ENCODE peak calls at places on chromosome 19, in four cellular contexts. C is K562, V is HepG2, H is GM12878. O is an unnamed sample.

GRCh38 chr19:1883784-1884183 is 1.5 kb downstream of the ABHD17A start:
- DNase-seq in C (no peak), V (no peak), H (no peak), O (no peak)

GRCh38 chr19:40347476-40348124 is 597 bp downstream of the C19orf47 start:
- DNase-seq in C (no peak), V (no peak), H (no peak), O (no peak)

GRCh38 chr19:48676887-48677286 is 4.1 kb upstream of the NTN5 start:
- DNase-seq in C (no peak), V (no peak), H (no peak), O (no peak)

GRCh38 chr19:3849092-3849491 is 19.7 kb downstream of the ZFR2 start:
- DNase-seq in C (peak; percentile 81), V (peak; percentile 33), H (no peak), O (peak; percentile 78)

GRCh38 chr19:30362156-30362754 is 9.9 kb upstream of the ZNF536 start:
- DNase-seq in C (no peak), V (no peak), H (no peak), O (no peak)

GRCh38 chr19:46426035-46426505 is 2.7 kb downstream of the PNMA8C start:
- DNase-seq in C (no peak), V (peak; percentile 58), H (no peak), O (no peak)

GRCh38 chr19:900302-901111 is 7.2 kb downstream of the RNU6-9 start:
- DNase-seq in C (peak; percentile 88), V (no peak), H (no peak), O (peak; percentile 72)

GRCh38 chr19:54179921-54180452 is 7.0 kb upstream of the TMC4 start:
- DNase-seq in C (no peak), V (peak; percentile 62), H (no peak), O (peak; percentile 58)

GRCh38 chr19:3338541-3339181 is 27.7 kb upstream of the NFIC start:
- DNase-seq in C (no peak), V (no peak), H (no peak), O (no peak)

GRCh38 chr19:610071-610800 is 20.6 kb downstream of the HCN2 start:
- DNase-seq in C (no peak), V (no peak), H (no peak), O (no peak)

GRCh38 chr19:3100331-3100730 is 6.2 kb downstream of the GNA11 start:
- DNase-seq in C (no peak), V (no peak), H (no peak), O (no peak)

GRCh38 chr19:6312018-6312417 is 21.4 kb downstream of the ACER1 start:
- DNase-seq in C (peak; percentile 17), V (no peak), H (no peak), O (no peak)

GRCh38 chr19:19492026-19492610 is 23.2 kb downstream of the TSSK6 start:
- DNase-seq in C (no peak), V (no peak), H (no peak), O (no peak)

GRCh38 chr19:48964205-48965032 is 690 bp upstream of the FTL start:
- DNase-seq in C (peak; percentile 83), V (peak; percentile 34), H (no peak), O (no peak)

GRCh38 chr19:20860339-20860738 is 62.7 kb upstream of the ZNF85 start:
- DNase-seq in C (no peak), V (no peak), H (no peak), O (no peak)

GRCh38 chr19:588758-589692 is 656 bp upstream of the HCN2 start:
- DNase-seq in C (peak; percentile 52), V (no peak), H (no peak), O (no peak)

GRCh38 chr19:44050740-44051653 is 839 bp upstream of the ZNF223 start:
- DNase-seq in C (no peak), V (no peak), H (no peak), O (no peak)

GRCh38 chr19:45645068-45645630 is 6.0 kb upstream of the EML2 start:
- DNase-seq in C (no peak), V (no peak), H (no peak), O (no peak)

GRCh38 chr19:53908106-53908932 is 759 bp upstream of the CACNG7 start:
- DNase-seq in C (peak; percentile 75), V (no peak), H (no peak), O (peak; percentile 75)

GRCh38 chr19:2087621-2088100 is 8.5 kb downstream of the MOB3A start:
- DNase-seq in C (no peak), V (no peak), H (peak; percentile 83), O (no peak)

GRCh38 chr19:11881151-11881800 is 6.3 kb upstream of the ZNF69 start:
- DNase-seq in C (peak; percentile 77), V (peak; percentile 49), H (peak; percentile 17), O (peak; percentile 39)

GRCh38 chr19:38842439-38843174 is 7.2 kb downstream of the HNRNPL start:
- DNase-seq in C (no peak), V (no peak), H (no peak), O (no peak)
- TF ChIP-seq BHLHE40 in C (no peak), V (no peak), H (no peak), O (no peak)

DNA sequence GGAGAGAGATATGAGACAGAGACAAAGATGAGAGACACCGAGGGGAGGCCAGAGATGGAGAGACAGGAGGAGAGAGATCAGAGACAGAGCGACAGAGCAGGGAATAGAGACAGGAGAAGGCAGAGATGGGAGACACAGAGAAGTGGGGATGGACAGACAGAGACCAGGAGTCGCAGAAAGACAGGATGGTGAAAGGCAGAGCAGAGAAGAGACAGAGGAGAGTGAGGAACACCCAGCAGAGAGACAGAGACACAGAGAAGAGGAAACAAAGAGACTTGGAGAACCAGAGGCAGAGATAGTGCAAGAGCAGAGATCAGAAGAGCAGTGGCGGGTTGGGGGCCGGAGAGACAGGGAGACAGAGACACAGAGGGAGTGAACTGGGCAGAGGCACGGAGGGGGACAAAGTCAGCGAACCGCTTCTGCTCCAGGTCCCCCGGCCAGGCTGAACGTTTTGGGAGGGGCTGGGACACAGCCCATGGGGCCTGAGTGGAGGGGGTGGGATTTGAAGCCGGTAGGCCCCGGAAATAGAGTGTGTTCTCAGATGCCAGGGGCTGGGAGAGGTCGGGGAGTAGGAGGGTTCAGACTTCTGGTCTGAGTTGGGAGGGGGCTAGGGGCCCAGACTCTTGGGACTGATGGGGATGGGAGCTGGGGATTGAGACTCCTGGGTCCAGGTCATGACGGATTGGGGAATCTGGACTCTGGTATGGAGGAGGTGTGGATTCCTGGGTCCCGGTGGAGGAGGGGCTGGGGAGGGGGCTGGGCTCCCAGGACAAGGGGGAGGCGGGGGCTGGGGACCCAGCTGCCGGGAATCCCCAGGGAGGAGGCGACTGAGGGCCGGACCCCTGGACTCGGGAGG is 654 bp downstream of the ZNF579 start:
- DNase-seq in C (peak; percentile 50), V (peak; percentile 16), H (no peak), O (no peak)
- TF ChIP-seq TARDBP in C (no peak), V (no peak), H (no peak), O (no peak)

GRCh38 chr19:18264956-18265610 is 9.2 kb downstream of the IQCN start:
- DNase-seq in C (no peak), V (no peak), H (no peak), O (no peak)
- TF ChIP-seq SP1 in C (no peak), V (no peak), H (no peak), O (no peak)

GRCh38 chr19:17240855-17241399 is 4.8 kb downstream of the NR2F6 start:
- DNase-seq in C (no peak), V (no peak), H (no peak), O (no peak)
- TF ChIP-seq BHLHE40 in C (no peak), V (no peak), H (no peak), O (no peak)

DNA sequence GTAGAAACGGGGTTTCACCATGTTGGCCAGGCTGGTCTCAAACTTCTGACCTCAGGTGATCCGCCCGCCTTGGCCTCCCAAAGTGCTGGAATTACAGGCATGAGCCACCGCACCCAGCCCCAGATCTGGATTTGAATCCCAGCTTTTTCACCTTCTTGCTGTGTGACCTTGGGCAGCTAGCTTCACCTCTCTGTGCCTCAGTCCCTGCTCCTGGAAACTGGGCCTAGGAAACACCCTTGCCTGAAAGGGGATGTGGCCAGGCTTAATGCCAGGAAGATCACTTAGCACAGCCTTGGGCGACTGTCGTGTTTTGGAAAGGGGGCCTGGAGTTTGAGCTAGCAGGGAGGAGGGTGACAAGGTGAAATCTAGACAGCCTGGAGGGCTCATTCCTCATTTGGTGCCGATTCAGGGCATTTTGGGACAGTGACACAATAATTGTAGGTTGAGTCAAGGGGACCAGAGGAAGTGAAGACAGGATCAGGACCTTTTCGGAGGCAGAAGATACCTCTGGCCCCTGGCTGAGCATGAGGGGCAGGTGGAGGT is 1.8 kb downstream of the PGPEP1 start:
- DNase-seq in C (no peak), V (no peak), H (no peak), O (no peak)
- TF ChIP-seq TARDBP in C (no peak), V (no peak), H (no peak), O (no peak)

GRCh38 chr19:7506385-7507328 is 9.2 kb upstream of the ZNF358 start:
- DNase-seq in C (peak; percentile 97), V (peak; percentile 52), H (no peak), O (peak; percentile 87)

GRCh38 chr19:7505682-7506384 is 10.1 kb upstream of the ZNF358 start:
- DNase-seq in C (peak; percentile 79), V (no peak), H (no peak), O (peak; percentile 90)

GRCh38 chr19:7509625-7510024 is 6.3 kb upstream of the ZNF358 start:
- DNase-seq in C (peak; percentile 76), V (no peak), H (no peak), O (no peak)

GRCh38 chr19:7505288-7505681 is 10.6 kb upstream of the ZNF358 start:
- DNase-seq in C (no peak), V (no peak), H (no peak), O (no peak)

DNA sequence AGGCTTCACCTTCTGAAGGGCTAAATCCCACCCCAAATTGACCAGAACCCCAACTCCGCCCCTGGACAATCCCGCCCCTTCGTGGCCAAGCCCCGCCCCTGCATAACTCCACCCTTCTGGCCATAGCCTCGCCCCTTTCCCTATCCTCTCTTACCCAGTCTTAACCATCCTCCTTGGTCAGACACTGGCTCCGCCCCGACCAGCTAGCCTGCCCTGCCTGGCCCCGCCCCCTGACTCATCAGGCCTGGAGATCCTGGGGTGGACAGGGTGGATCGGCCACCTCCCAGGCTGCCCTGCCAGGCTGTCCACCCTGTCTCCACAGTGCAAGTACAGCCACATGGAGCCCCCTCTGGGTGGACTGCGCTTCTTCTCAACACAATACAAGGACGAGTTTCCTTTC is 8.0 kb upstream of the ZNF358 start:
- DNase-seq in C (peak; percentile 97), V (peak; percentile 26), H (no peak), O (peak; percentile 75)
- TF ChIP-seq SP1 in C (peak; percentile 72), V (no peak), H (no peak), O (no peak)

DNA sequence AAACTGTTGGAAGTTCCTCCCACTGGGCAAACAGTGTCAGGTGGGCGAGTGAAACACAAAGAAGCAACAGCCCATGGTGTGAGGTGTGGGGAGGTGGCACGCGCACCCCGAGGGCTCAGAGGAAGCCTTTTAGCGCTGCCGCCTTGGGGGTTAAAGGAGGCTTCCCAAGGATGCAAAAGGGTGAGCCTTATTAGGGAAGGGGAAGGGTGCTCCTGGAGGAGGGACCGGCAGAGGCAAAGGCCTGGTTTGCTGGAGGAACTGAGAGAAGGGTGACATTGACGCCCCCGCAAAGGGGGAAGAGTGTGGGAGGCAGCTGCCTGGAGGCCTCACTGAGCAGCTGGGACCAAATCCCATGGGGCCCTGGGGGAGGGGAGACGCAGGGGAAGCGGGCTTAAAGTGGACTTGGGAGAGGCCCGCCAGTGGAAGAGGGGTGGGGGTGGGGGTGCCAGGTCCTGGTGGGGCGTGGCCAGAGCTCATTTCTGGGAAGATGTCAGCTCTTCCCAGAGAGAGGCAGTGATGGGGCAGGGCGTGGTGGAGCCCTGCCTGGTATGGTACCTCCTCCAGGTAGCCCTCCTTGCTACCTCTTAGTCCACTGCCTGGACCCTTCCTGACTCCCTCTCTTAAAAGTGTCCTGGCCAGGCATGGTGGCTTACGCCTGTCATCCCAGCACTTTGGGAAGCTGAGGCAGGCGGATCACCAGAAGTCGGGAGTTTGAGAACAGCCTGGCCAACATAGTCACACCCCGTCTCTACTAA is 12.0 kb upstream of the FCHO1 start:
- DNase-seq in C (peak; percentile 80), V (no peak), H (peak; percentile 40), O (no peak)
- TF ChIP-seq BHLHE40 in C (no peak), V (no peak), H (peak; percentile 76), O (no peak)